ENCODE peak calls at places on chromosomes 12 and 14, in five cellular contexts. U, V, W, T and R are unnamed samples.

GRCh38 chr14:23568021-23568599 is 519 bp upstream of the AP1G2 start:
- DNase-seq in U (no peak), V (no peak), W (no peak), T (no peak), R (no peak)

GRCh38 chr12:131912526-131913274 is 16.4 kb upstream of the PUS1 start:
- DNase-seq in U (peak), V (no peak), W (peak), T (no peak), R (no peak)

GRCh38 chr12:132835076-132835870 is 6.6 kb upstream of the GOLGA3 start:
- DNase-seq in U (no peak), V (no peak), W (no peak), T (no peak), R (no peak)

GRCh38 chr12:6836851-6837250 is 3.9 kb upstream of the GNB3 start:
- DNase-seq in U (no peak), V (no peak), W (no peak), T (no peak), R (no peak)

GRCh38 chr14:68840454-68840853 is 47.6 kb upstream of the ZFP36L1 start:
- DNase-seq in U (no peak), V (no peak), W (no peak), T (no peak), R (no peak)

GRCh38 chr12:34219046-34219770 is 196.9 kb downstream of the ALG10 start:
- DNase-seq in U (no peak), V (no peak), W (no peak), T (no peak), R (no peak)

GRCh38 chr12:101280006-101280505 is at the start of gene UTP20:
- DNase-seq in U (peak), V (peak), W (peak), T (peak), R (peak)

GRCh38 chr14:60311417-60311816 is 62.4 kb downstream of the PPM1A start:
- DNase-seq in U (no peak), V (no peak), W (no peak), T (no peak), R (no peak)

GRCh38 chr12:88308825-88309224 is 166.7 kb downstream of the TMTC3 start:
- DNase-seq in U (no peak), V (no peak), W (no peak), T (no peak), R (no peak)

GRCh38 chr14:51117579-51117978 is 22.7 kb upstream of the TRIM9 start:
- DNase-seq in U (no peak), V (no peak), W (no peak), T (no peak), R (no peak)

GRCh38 chr14:23151342-23151741 is 32.1 kb downstream of the SLC7A8 start:
- DNase-seq in U (no peak), V (no peak), W (no peak), T (no peak), R (no peak)

GRCh38 chr14:37544407-37544806 is 50.6 kb downstream of the FOXA1 start:
- DNase-seq in U (no peak), V (no peak), W (no peak), T (no peak), R (no peak)

GRCh38 chr14:100850841-100851585 is 25.1 kb downstream of the MEG3 start:
- DNase-seq in U (peak), V (peak), W (peak), T (peak), R (peak)

GRCh38 chr14:70955543-70956480 is 48.6 kb downstream of the PCNX1 start:
- DNase-seq in U (no peak), V (no peak), W (no peak), T (peak), R (no peak)

GRCh38 chr14:104967414-104968152 is 10.6 kb downstream of the AHNAK2 start:
- DNase-seq in U (peak), V (no peak), W (no peak), T (no peak), R (peak)

GRCh38 chr12:110170535-110171185 is 46.5 kb downstream of the IFT81 start:
- DNase-seq in U (no peak), V (no peak), W (no peak), T (no peak), R (peak)